ENCODE peak calls at places on chromosomes 11 and 22, in ten cellular contexts. C is NB4, F is PC-3, S is astrocyte of the spinal cord, H is foreskin fibroblast, R is psoas muscle, M is HepG2, K is body of pancreas, O is lower lobe of right lung, A is epithelial cell of esophagus. X is an unnamed sample.
A peak's percentile ranks its signal among the peaks of the same experiment; 100 is the strongest.

GRCh38 chr22:37898441-37899181 is 7.5 kb upstream of the MICALL1 start:
- DNase-seq in C (no peak), F (no peak), S (peak; percentile 22), H (no peak), R (no peak), M (peak; percentile 77), K (peak; percentile 85), O (peak; percentile 71), A (peak; percentile 95), X (no peak)

GRCh38 chr11:115391598-115391997 is 112.6 kb downstream of the CADM1 start:
- DNase-seq in C (no peak), F (no peak), S (no peak), H (no peak), R (no peak), M (no peak), K (no peak), O (no peak), A (no peak), X (no peak)

GRCh38 chr11:77561257-77561656 is 28.5 kb upstream of the AQP11 start:
- DNase-seq in C (no peak), F (no peak), S (no peak), H (no peak), R (no peak), M (no peak), K (no peak), O (no peak), A (no peak), X (no peak)

GRCh38 chr11:44920451-44920850 is 30.2 kb downstream of the TP53I11 start:
- DNase-seq in C (no peak), F (no peak), S (no peak), H (no peak), R (no peak), M (no peak), K (no peak), O (no peak), A (no peak), X (no peak)

GRCh38 chr11:122661182-122661945 is 5.8 kb downstream of the UBASH3B start:
- DNase-seq in C (no peak), F (peak; percentile 92), S (no peak), H (peak; percentile 80), R (no peak), M (no peak), K (no peak), O (no peak), A (peak; percentile 79), X (peak; percentile 52)

GRCh38 chr11:97860237-97860636 is 1160.5 kb upstream of the CNTN5 start:
- DNase-seq in C (no peak), F (no peak), S (no peak), H (no peak), R (no peak), M (no peak), K (no peak), O (no peak), A (no peak), X (peak; percentile 4)

GRCh38 chr22:46774456-46775363 is 12.3 kb downstream of the TBC1D22A start:
- DNase-seq in C (no peak), F (no peak), S (no peak), H (no peak), R (no peak), M (no peak), K (no peak), O (no peak), A (no peak), X (no peak)

GRCh38 chr11:10400856-10401255 is 54.2 kb upstream of the AMPD3 start:
- DNase-seq in C (peak; percentile 42), F (peak; percentile 35), S (peak; percentile 41), H (no peak), R (no peak), M (no peak), K (no peak), O (no peak), A (no peak), X (no peak)

GRCh38 chr22:47879346-47879745 is 1116.9 kb downstream of the TBC1D22A start:
- DNase-seq in C (no peak), F (peak; percentile 2), S (no peak), H (no peak), R (no peak), M (no peak), K (no peak), O (no peak), A (no peak), X (no peak)

DNA sequence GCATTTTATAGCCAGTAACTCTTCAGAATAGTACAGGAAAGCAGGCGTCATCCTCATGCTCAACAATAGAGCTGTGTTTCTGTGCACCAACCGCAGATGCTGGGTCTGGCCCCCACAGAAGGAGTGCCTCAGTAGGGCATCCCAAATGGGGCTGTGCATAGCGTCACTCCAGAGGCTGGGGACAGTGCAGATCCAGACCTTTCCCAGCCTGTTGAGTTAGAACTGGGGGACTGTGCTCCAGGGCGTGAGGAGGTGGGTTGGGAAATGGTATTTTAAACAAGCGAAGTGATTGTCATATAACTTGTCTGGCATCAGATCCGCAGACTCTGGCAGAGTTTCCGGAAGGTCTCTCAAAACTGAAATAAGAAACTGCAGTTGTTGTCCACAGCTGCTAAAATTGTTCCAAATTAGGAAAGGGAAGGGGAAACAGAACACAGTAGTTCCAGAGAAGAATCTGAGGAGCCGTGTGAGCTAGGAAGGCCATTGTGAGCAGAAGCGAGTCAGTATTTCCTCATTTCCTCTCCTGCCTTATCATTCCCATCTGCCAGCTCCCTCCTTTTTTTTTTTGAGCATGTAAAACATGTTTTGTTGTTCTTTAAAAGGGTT is 52.2 kb downstream of the JAM3 start:
- DNase-seq in C (no peak), F (no peak), S (no peak), H (peak; percentile 53), R (no peak), M (no peak), K (no peak), O (no peak), A (no peak), X (peak; percentile 72)
- H3K4me3 ChIP-seq in C (no peak overlapping the region), F (no peak overlapping the region), S (no peak overlapping the region), H (peak overlapping the region; percentile 30), R (peak overlapping the region; percentile 52), M (no peak overlapping the region), K (no peak overlapping the region), O (peak overlapping the region; percentile 21), A (no peak overlapping the region), X (peak overlapping the region; percentile 52)

GRCh38 chr11:62724171-62724570 is 3.1 kb downstream of the HNRNPUL2 start:
- DNase-seq in C (no peak), F (no peak), S (no peak), H (no peak), R (no peak), M (no peak), K (no peak), O (no peak), A (no peak), X (no peak)

GRCh38 chr11:62726156-62727006 is 876 bp downstream of the HNRNPUL2 start:
- DNase-seq in C (no peak), F (no peak), S (no peak), H (no peak), R (no peak), M (no peak), K (no peak), O (no peak), A (no peak), X (no peak)

GRCh38 chr11:62727833-62728721 is at the start of gene TTC9C:
- DNase-seq in C (peak; percentile 98), F (peak; percentile 99), S (peak; percentile 98), H (peak; percentile 93), R (peak; percentile 91), M (peak; percentile 98), K (peak; percentile 96), O (peak; percentile 90), A (peak; percentile 98), X (peak; percentile 99)

GRCh38 chr11:62725686-62726085 is 1.6 kb downstream of the HNRNPUL2 start:
- DNase-seq in C (peak; percentile 27), F (peak; percentile 40), S (no peak), H (no peak), R (no peak), M (peak; percentile 42), K (no peak), O (no peak), A (peak; percentile 47), X (no peak)

GRCh38 chr11:62727007-62727832 is at the start of gene HNRNPUL2:
- DNase-seq in C (peak; percentile 100), F (peak; percentile 100), S (peak; percentile 99), H (peak; percentile 99), R (peak; percentile 99), M (peak; percentile 97), K (peak; percentile 99), O (peak; percentile 99), A (peak; percentile 99), X (peak; percentile 99)
- TF ChIP-seq CTCF in C (no peak), F (no peak), S (peak; percentile 6), H (no peak), R (no peak), M (peak; percentile 33), K (no peak), O (no peak), A (no peak), X (no peak)

DNA sequence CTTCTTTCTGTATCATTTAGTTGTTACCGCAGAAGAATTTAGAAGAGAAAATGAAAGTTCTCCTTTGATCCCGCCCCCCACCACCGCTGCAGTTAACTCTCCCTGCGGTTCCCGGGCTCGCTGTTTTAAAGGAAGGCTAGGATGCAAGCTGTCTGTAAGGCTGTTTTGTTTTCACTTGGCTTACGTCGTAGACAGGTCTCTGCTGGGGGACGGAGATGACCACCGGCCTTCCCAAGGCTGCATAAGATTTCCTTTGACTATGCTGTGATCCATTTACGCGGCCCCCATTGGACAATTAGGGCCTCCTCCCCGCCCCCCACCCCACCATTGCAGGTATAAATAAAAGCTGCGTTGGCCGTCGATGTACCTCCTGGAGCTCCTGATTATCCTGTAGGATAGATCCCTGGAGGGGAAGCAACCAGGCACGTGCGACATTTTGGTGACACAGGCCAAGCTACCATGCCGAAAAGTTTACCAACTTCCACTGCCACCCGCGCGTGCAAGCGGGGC is 1.4 kb upstream of the CPT1A start:
- DNase-seq in C (peak; percentile 82), F (no peak), S (peak; percentile 56), H (no peak), R (no peak), M (no peak), K (peak; percentile 23), O (no peak), A (no peak), X (peak; percentile 39)
- H3K4me3 ChIP-seq in C (peak overlapping the region; percentile 59), F (no peak overlapping the region), S (peak overlapping the region; percentile 36), H (peak overlapping the region; percentile 43), R (peak overlapping the region; percentile 80), M (no peak overlapping the region), K (no peak overlapping the region), O (peak overlapping the region; percentile 97), A (no peak overlapping the region), X (peak overlapping the region; percentile 51)

GRCh38 chr11:100573911-100574513 is 113.1 kb upstream of the ARHGAP42 start:
- DNase-seq in C (no peak), F (no peak), S (no peak), H (peak; percentile 46), R (no peak), M (no peak), K (no peak), O (no peak), A (no peak), X (peak; percentile 31)

GRCh38 chr11:100578966-100579365 is 108.1 kb upstream of the ARHGAP42 start:
- DNase-seq in C (no peak), F (peak; percentile 79), S (peak; percentile 35), H (peak; percentile 10), R (no peak), M (no peak), K (no peak), O (no peak), A (peak; percentile 65), X (peak; percentile 39)

GRCh38 chr11:100576044-100577021 is 110.8 kb upstream of the ARHGAP42 start:
- DNase-seq in C (peak; percentile 61), F (peak; percentile 78), S (peak; percentile 68), H (peak; percentile 44), R (no peak), M (peak; percentile 41), K (peak; percentile 33), O (no peak), A (peak; percentile 69), X (peak; percentile 76)

GRCh38 chr11:100574894-100575769 is 112.0 kb upstream of the ARHGAP42 start:
- DNase-seq in C (peak; percentile 33), F (peak; percentile 80), S (peak; percentile 56), H (peak; percentile 9), R (no peak), M (peak; percentile 6), K (no peak), O (no peak), A (peak; percentile 61), X (peak; percentile 53)
- TF ChIP-seq CTCF in C (no peak), F (peak; percentile 86), S (peak; percentile 40), H (peak; percentile 33), R (peak; percentile 5), M (peak; percentile 20), K (peak; percentile 26), O (peak; percentile 36), A (peak; percentile 37), X (peak; percentile 28)

X was measured in fibroblast of the aortic adventitia.